ENCODE peak calls at places on chromosome 7, in eight cellular contexts. Q is amygdala, Y is pulmonary artery endothelial cell, T is H4, X is NCI-H748 treated with DMSO at 0.1 percent for 48 hours, S is OCI-M1, R is T-helper 1 cell, F is GM23248. H is an unnamed sample.

GRCh38 chr7:73367006-73367405 is 39.0 kb downstream of the FKBP6 start:
- DNase-seq in Q (no peak), R (no peak), T (no peak), F (no peak), S (no peak), X (no peak), Y (no peak), H (no peak)

GRCh38 chr7:151954866-151955820 is 1.1 kb upstream of the GALNTL5 start:
- DNase-seq in R (no peak), Y (no peak), F (peak; percentile 34), X (no peak), Q (no peak), S (no peak), T (no peak), H (no peak)

GRCh38 chr7:43565786-43566185 is 17.1 kb upstream of the STK17A start:
- DNase-seq in T (peak; percentile 94), X (no peak), Q (no peak), F (peak; percentile 44), Y (no peak), R (no peak), S (no peak), H (no peak)

GRCh38 chr7:97454636-97455035 is 277.2 kb upstream of the TAC1 start:
- DNase-seq in T (no peak), R (no peak), X (no peak), F (no peak), Y (no peak), S (peak; percentile 82), Q (no peak), H (no peak)

GRCh38 chr7:99953649-99954048 is 22.2 kb downstream of the AZGP1 start:
- DNase-seq in Y (no peak), S (peak; percentile 86), X (no peak), F (peak; percentile 81), T (peak; percentile 30), Q (no peak), R (no peak), H (no peak)

GRCh38 chr7:15489383-15489782 is 72.4 kb downstream of the AGMO start:
- DNase-seq in S (no peak), T (no peak), R (no peak), Y (no peak), X (peak; percentile 45), F (no peak), Q (no peak), H (no peak)

GRCh38 chr7:144063710-144064109 is 5.9 kb upstream of the OR2A25 start:
- DNase-seq in F (no peak), X (no peak), S (peak; percentile 34), Q (no peak), T (no peak), Y (no peak), R (no peak), H (no peak)

GRCh38 chr7:31065021-31065593 is 13.0 kb downstream of the ADCYAP1R1 start:
- DNase-seq in F (no peak), S (no peak), T (no peak), R (no peak), X (no peak), Y (no peak), Q (no peak), H (no peak)

GRCh38 chr7:149414171-149414570 is 46.7 kb downstream of the ZNF777 start:
- DNase-seq in Q (no peak), F (no peak), X (no peak), R (no peak), Y (no peak), S (no peak), T (no peak), H (no peak)

GRCh38 chr7:2247141-2247985 is 5.3 kb downstream of the NUDT1 start:
- DNase-seq in T (no peak), S (peak; percentile 1), Y (no peak), Q (no peak), F (peak; percentile 62), R (no peak), X (no peak), H (no peak)

GRCh38 chr7:78090616-78091015 is 292.0 kb downstream of the PHTF2 start:
- DNase-seq in S (peak; percentile 29), Q (no peak), Y (no peak), F (peak; percentile 26), T (no peak), R (no peak), X (no peak), H (no peak)

GRCh38 chr7:131109011-131109756 is 218.5 kb upstream of the MKLN1 start:
- DNase-seq in T (no peak), Q (peak; percentile 45), Y (no peak), X (no peak), R (no peak), S (no peak), F (peak; percentile 84), H (no peak)

GRCh38 chr7:73678862-73679261 is 4.4 kb downstream of the DNAJC30 start:
- DNase-seq in S (no peak), Y (no peak), R (no peak), T (no peak), X (no peak), Q (no peak), F (no peak), H (no peak)

GRCh38 chr7:127619681-127620405 is 1.9 kb upstream of the PAX4 start:
- DNase-seq in F (peak; percentile 20), T (no peak), R (no peak), X (no peak), Q (no peak), Y (no peak), S (no peak), H (no peak)

GRCh38 chr7:117435475-117436043 is 8.3 kb upstream of the ASZ1 start:
- DNase-seq in R (no peak), S (no peak), Y (no peak), T (no peak), X (no peak), F (no peak), Q (no peak), H (no peak)

GRCh38 chr7:85573346-85573745 is 386.5 kb upstream of the SEMA3D start:
- DNase-seq in F (no peak), R (no peak), Y (no peak), Q (no peak), X (no peak), T (no peak), S (no peak), H (no peak)

GRCh38 chr7:13988011-13988410 is 1.5 kb downstream of the ETV1 start:
- DNase-seq in Q (no peak), Y (no peak), X (no peak), R (no peak), F (peak; percentile 9), S (peak; percentile 39), T (peak; percentile 69), H (no peak)

GRCh38 chr7:130831817-130832481 is 97.9 kb upstream of the KLF14 start:
- DNase-seq in Y (no peak), R (no peak), F (peak; percentile 67), S (peak; percentile 30), X (peak; percentile 32), Q (no peak), T (peak; percentile 45), H (no peak)

GRCh38 chr7:55018361-55019328 is at the start of gene EGFR:
- DNase-seq in S (no peak), F (peak; percentile 89), T (peak; percentile 85), Y (no peak), X (peak; percentile 33), Q (no peak), R (no peak), H (peak; percentile 85)

GRCh38 chr7:15686209-15686956 is at the start of gene MEOX2:
- DNase-seq in R (no peak), Y (no peak), F (peak; percentile 66), X (peak; percentile 96), Q (no peak), S (peak; percentile 9), T (no peak), H (peak; percentile 59)